ENCODE peak calls at places on chromosomes 5 and 9, in five cellular contexts. M is heart left ventricle, I is AG04450, S is endodermal cell, T is A549. H is an unnamed sample.

GRCh38 chr5:43121565-43122484 is 1.1 kb downstream of the ZNF131 start:
- DNase-seq in M (peak), S (no peak), T (peak), I (peak), H (no peak)

GRCh38 chr9:136626740-136627642 is 35.7 kb upstream of the EGFL7 start:
- DNase-seq in M (peak), S (peak), T (no peak), I (no peak), H (peak)

GRCh38 chr5:143446535-143447226 is 43.2 kb upstream of the NR3C1 start:
- DNase-seq in I (no peak), S (no peak), T (no peak), M (no peak), H (no peak)

GRCh38 chr5:30690931-30691330 is 502.6 kb upstream of the CDH6 start:
- DNase-seq in I (no peak), S (no peak), M (no peak), T (no peak), H (no peak)

GRCh38 chr5:2187156-2187555 is 304.4 kb upstream of the IRX4 start:
- DNase-seq in I (no peak), M (no peak), S (no peak), T (no peak), H (no peak)

GRCh38 chr9:4812872-4813271 is 20.1 kb downstream of the RCL1 start:
- DNase-seq in M (no peak), T (no peak), S (no peak), I (no peak), H (no peak)

GRCh38 chr5:179154991-179155955 is 95.1 kb downstream of the ZNF354C start:
- DNase-seq in T (no peak), S (peak), I (no peak), M (no peak), H (peak)

GRCh38 chr5:76325876-76326491 is 77.1 kb upstream of the IQGAP2 start:
- DNase-seq in I (no peak), S (no peak), T (no peak), M (no peak), H (no peak)

GRCh38 chr9:2337602-2338001 is 284.0 kb upstream of the VLDLR start:
- DNase-seq in T (no peak), I (no peak), M (peak), S (no peak), H (no peak)

GRCh38 chr9:33166263-33167083 is 663 bp downstream of the B4GALT1 start:
- DNase-seq in T (no peak), I (no peak), M (peak), S (no peak), H (peak)

GRCh38 chr9:21806644-21807043 is 4.2 kb downstream of the MTAP start:
- DNase-seq in T (no peak), I (no peak), S (no peak), M (peak), H (no peak)

GRCh38 chr9:4828776-4829175 is 36.0 kb downstream of the RCL1 start:
- DNase-seq in T (no peak), M (no peak), S (no peak), I (no peak), H (no peak)

GRCh38 chr9:32404402-32404801 is 20.0 kb downstream of the ACO1 start:
- DNase-seq in T (no peak), I (no peak), S (no peak), M (no peak), H (no peak)

GRCh38 chr9:97567182-97567893 is 65.8 kb downstream of the TSTD2 start:
- DNase-seq in I (no peak), S (no peak), M (no peak), T (no peak), H (no peak)

GRCh38 chr5:63398346-63398745 is 563.9 kb downstream of the HTR1A start:
- DNase-seq in S (peak), I (no peak), M (no peak), T (no peak), H (no peak)

GRCh38 chr5:14204785-14205321 is 61.7 kb downstream of the TRIO start:
- DNase-seq in S (no peak), M (peak), T (peak), I (no peak), H (peak)

GRCh38 chr5:73303139-73304079 is 130.4 kb downstream of the TMEM174 start:
- DNase-seq in S (peak), I (no peak), T (peak), M (no peak), H (no peak)

GRCh38 chr5:37005946-37006540 is 129.5 kb downstream of the NIPBL start:
- DNase-seq in S (no peak), I (no peak), M (no peak), T (peak), H (no peak)

GRCh38 chr5:168041583-168041982 is 249.9 kb upstream of the WWC1 start:
- DNase-seq in I (no peak), S (no peak), M (no peak), T (no peak), H (no peak)

GRCh38 chr5:140295414-140295813 is 7.5 kb downstream of the PFDN1 start:
- DNase-seq in S (no peak), M (peak), T (peak), I (peak), H (no peak)

GRCh38 chr5:72937517-72938061 is 18.3 kb upstream of the FCHO2 start:
- DNase-seq in S (no peak), T (no peak), M (no peak), I (no peak), H (no peak)

GRCh38 chr5:118953652-118954005 is 34.7 kb downstream of the DTWD2 start:
- DNase-seq in S (no peak), M (no peak), I (no peak), T (no peak), H (no peak)

GRCh38 chr5:100505984-100506670 is 29.0 kb upstream of the FAM174A start:
- DNase-seq in I (peak), S (no peak), T (peak), M (no peak), H (no peak)

GRCh38 chr5:169296456-169297220 is 4.3 kb downstream of the SLIT3 start:
- DNase-seq in M (no peak), T (peak), S (no peak), I (no peak), H (no peak)

GRCh38 chr5:41193462-41194166 is 19.7 kb downstream of the C6 start:
- DNase-seq in I (no peak), T (peak), S (no peak), M (peak), H (peak)

DNA sequence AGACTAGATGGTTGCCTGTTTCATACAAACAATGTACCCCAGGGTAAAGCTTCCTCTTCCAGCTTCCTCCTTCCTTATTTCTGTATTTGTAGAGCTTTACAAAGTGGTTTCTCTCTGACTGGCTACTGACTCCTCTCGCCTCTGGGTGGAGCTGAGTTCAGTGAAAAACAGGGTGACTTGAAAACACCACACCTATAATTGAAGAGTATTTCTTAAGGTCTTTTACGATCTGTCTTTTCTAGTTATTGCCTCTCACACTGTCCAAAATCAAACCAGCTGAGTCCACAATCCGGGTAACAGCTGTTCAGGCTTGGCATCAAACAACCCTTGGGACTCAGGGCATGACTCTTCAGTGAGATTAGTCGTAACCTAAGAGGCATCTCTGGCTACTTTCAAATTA is 200.4 kb downstream of the ARRDC3 start:
- DNase-seq in S (peak), T (no peak), I (no peak), M (no peak), H (no peak)
- TF ChIP-seq CTCF in S (peak), T (no peak), I (peak), M (peak), H (peak)

GRCh38 chr5:67364381-67364970 is 167.9 kb upstream of the CD180 start:
- DNase-seq in M (no peak), T (no peak), S (no peak), I (no peak), H (no peak)
- H3K27ac ChIP-seq in M (no peak), T (no peak), S (no peak), I (no peak), H (no peak)

DNA sequence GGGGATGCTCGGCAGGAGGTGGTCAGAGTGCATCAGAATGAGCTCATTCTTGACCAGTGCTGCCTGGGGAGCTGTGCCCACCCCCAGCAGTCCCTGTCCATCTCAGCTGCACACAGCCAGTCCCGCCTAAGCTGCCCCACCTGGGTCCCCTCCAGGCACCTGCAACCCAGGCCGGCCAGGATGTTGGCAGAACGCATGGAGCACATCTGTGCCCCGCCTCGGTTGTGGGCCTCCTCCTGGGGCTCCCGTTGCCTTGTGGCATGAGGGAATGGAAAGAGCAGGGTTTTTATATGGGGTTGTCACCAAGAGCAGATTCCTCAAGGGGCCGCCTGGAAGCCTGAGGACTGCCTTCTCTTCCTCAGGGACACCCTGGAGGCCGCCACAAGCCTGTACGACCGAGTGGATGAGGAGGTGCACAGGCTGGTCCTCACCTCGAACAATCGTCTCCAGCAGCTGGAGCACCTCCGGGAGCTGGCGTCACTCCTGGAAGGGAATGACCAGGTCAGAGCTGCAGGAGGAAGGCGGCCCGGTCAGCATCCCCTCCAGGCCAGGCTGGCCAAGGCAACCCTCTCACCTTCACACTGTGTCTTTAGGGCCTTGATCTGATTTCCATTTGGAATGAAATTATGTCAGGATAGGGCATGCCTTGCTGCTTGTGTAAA is 34.8 kb upstream of the LRRC14B start:
- DNase-seq in T (no peak), M (no peak), I (no peak), S (peak), H (no peak)
- H3K4me3 ChIP-seq in T (no peak), M (no peak), I (no peak), S (no peak), H (no peak)

GRCh38 chr9:73565026-73565425 is 413.4 kb downstream of the ANXA1 start:
- DNase-seq in T (no peak), I (no peak), M (no peak), S (no peak), H (no peak)

GRCh38 chr9:73566627-73567026 is 415.0 kb downstream of the ANXA1 start:
- DNase-seq in I (no peak), T (no peak), M (no peak), S (no peak), H (no peak)

DNA sequence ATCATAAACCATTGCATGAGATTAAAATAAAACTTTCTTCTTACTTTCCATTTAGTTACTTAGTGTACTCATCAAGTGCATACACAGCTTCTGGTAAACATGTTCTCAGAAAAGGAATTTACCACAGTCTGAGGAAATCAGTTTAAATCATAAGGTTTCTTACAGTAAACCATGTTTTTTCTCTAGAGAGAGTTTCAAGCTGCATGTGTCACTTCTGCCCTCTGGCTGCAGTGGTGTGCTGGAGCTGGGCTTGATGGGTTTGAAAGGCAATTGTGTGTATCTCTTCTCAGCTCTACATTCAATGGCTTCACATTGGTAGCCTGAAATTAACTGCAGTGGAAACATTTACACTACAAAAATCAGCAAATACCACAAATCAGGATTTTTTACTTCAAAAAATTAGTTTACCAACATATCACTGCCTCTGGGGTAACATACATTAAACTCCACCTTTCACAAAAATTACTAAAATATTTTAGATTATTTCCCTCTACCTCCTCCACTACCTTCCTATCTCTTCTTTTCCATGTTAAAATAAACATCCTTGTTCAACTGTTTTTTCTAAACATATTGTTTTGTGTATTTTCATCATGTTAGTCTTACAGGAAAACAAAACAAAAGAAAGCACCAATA is 414.3 kb downstream of the ANXA1 start:
- DNase-seq in S (peak), M (no peak), I (no peak), T (peak), H (no peak)
- TF ChIP-seq CTCF in S (peak), M (peak), I (no peak), T (peak), H (peak)

DNA sequence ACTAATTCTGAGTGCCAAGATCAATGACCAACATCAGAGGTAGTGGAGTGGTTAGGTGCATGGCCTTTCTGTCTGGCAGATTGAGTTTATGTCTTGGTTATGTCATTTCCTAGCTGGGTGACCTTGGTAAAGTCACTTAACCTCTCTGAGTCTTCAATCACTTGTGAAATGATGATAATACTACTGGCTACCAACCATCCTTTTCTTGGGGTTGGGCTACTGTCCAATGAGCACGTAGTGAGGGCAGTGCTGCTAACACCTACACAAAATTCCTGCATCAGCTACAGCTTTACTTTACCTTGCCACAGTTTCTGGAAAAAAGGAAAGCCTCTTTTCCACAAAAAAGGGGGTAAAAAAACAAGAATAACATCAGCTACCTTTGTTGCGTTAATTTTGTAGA is 12.4 kb downstream of the IL12B start:
- DNase-seq in I (no peak), S (no peak), M (no peak), T (no peak), H (no peak)
- H3K27ac ChIP-seq in I (no peak), S (no peak), M (no peak), T (no peak), H (no peak)

DNA sequence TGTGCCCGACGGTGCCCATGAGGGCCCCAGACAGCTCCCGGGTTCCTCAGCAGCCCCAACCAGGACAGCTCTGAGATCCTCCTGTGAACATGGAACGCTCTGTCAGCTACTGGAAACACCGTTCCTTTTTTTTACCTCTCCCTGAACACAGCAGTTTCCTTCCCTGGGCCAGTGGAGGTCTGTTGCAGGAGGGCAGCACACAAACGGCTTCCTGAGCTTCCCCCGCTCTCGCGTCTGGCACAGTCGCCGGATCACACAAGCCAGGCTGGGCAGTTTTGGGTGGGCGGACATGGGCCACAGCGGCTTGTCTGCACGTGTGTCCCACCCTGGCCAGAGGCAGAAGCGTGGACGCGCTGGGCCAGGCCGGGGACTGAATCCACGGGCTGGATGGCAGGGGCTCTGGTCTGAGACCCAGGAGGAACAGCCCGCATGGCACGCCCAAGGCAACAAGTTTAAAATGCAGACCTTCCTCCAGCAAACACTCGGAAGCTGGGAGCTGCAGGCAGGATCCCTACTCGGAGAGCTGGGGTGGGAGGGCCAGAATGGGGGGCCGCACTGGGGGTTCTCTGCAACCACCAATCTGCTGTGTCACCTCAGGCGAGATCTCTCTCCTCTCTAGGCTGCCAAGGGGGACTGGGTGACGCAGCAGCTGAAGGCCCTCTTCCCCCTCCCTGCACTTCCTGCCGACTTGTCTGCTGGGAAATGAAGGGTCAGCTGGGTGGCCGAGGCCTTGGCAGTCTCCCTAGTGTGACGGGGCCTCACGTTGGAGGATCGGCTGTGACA is 106.9 kb upstream of the SARDH start:
- DNase-seq in T (no peak), M (peak), S (no peak), I (no peak), H (peak)
- H3K4me3 ChIP-seq in T (no peak), M (peak), S (no peak), I (no peak), H (peak)

DNA sequence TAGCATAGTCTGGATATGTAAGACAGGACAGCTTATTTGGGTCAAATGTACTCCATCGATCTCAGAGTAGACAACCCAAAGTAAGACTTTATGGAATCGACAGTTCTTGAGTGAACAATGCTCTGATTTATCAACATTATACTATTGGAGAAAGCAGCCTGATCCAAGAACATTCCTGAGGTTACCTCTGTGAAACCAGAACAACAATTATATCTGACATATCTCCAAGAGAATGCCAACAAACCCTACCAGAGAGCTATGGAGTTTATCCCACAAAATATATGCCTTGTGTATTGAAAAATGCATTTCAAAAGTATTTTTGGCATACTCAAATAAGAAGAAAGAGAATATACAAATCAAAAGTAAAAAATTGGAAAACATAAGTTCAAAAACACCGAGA is 1985.9 kb downstream of the EFNA5 start:
- DNase-seq in S (no peak), I (no peak), T (no peak), M (no peak), H (no peak)
- TF ChIP-seq CTCF in S (no peak), I (no peak), T (no peak), M (no peak), H (no peak)

DNA sequence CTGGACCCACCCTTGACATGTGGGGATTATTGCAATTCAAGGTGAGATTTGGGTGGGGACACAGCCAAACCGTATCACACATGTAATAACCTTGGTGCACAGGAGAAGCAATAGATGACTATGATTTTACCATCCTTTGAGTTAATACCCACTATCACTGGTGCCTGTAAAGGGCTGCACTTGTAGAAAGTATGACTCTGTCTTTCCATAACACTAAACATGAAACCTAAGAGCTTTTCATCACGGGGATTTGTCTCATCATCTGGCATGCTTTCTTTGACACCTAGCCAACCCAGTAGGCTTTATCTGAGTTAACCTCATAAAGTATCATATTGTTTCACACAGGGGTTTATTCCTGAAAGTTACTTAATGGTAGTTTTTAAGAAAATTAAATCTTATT is 188.9 kb upstream of the TNC start:
- DNase-seq in S (no peak), M (no peak), T (no peak), I (no peak), H (no peak)
- H3K27ac ChIP-seq in S (no peak), M (no peak), T (no peak), I (no peak), H (no peak)

GRCh38 chr5:181265092-181265671 is 4.2 kb upstream of the TRIM52 start:
- DNase-seq in S (peak), I (no peak), M (no peak), T (no peak), H (no peak)
- H3K4me3 ChIP-seq in S (no peak), I (no peak), M (no peak), T (no peak), H (no peak)

DNA sequence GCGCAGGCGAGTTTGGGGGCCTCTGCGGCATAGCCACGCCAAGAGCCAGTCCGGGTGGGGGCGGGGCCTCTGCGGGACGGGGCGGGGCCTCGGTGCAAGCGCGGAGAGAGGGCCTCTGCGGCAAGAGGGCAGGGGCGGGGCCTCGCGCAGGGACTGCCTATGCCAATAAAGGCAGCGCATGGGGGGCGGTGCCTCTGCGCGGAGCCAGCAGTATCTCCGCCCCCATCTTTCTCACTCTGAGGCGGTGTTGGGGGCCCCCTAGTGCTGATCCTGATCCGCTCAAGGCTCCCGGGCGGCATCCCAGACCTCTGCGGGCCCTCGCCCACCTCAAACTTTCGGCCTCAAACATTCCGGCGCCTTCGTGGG is 9.2 kb upstream of the GPRIN1 start:
- DNase-seq in M (no peak), S (peak), T (peak), I (peak), H (peak)
- TF ChIP-seq CTCF in M (peak), S (peak), T (peak), I (peak), H (no peak)